ENCODE peak calls at places on chromosomes 12 and 14, in six cellular contexts. X is AG10803, A is fibroblast of lung, I is prostate gland, V is GM23338, L is left lung. P is an unnamed sample.

GRCh38 chr14:21852061-21852664 is 178.5 kb upstream of the OR4E1 start:
- DNase-seq in X (no peak), A (peak; percentile 21), I (peak; percentile 7), V (peak; percentile 82), L (no peak), P (peak; percentile 37)

GRCh38 chr14:22835505-22835904 is 880 bp upstream of the MMP14 start:
- DNase-seq in X (no peak), A (no peak), I (no peak), V (no peak), L (no peak), P (no peak)

GRCh38 chr14:65279958-65280357 is 132.6 kb upstream of the FUT8 start:
- DNase-seq in X (no peak), A (no peak), I (no peak), V (no peak), L (peak; percentile 80), P (no peak)

GRCh38 chr12:52791271-52792184 is 4.4 kb downstream of the KRT3 start:
- DNase-seq in X (peak; percentile 32), A (no peak), I (no peak), V (no peak), L (no peak), P (no peak)

GRCh38 chr14:34340226-34340625 is 121.8 kb downstream of the SPTSSA start:
- DNase-seq in X (peak; percentile 9), A (peak; percentile 79), I (no peak), V (no peak), L (no peak), P (peak; percentile 40)

GRCh38 chr12:92363295-92364146 is 217.9 kb upstream of the BTG1 start:
- DNase-seq in X (peak; percentile 53), A (peak; percentile 15), I (no peak), V (peak; percentile 2), L (no peak), P (peak; percentile 46)

GRCh38 chr12:124420972-124421674 is 126.2 kb downstream of the RFLNA start:
- DNase-seq in X (no peak), A (no peak), I (no peak), V (no peak), L (no peak), P (no peak)

GRCh38 chr12:28457785-28458184 is 267.5 kb downstream of the CCDC91 start:
- DNase-seq in X (no peak), A (no peak), I (no peak), V (no peak), L (no peak), P (no peak)

GRCh38 chr12:2550470-2551090 is 244.2 kb upstream of the FKBP4 start:
- DNase-seq in X (no peak), A (no peak), I (no peak), V (no peak), L (no peak), P (no peak)

GRCh38 chr12:75705749-75706719 is 194.6 kb upstream of the KRR1 start:
- DNase-seq in X (peak; percentile 88), A (peak; percentile 100), I (no peak), V (no peak), L (no peak), P (peak; percentile 99)

GRCh38 chr14:64870160-64870559 is 9.5 kb downstream of the SPTB start:
- DNase-seq in X (no peak), A (no peak), I (no peak), V (no peak), L (no peak), P (no peak)

GRCh38 chr14:89186850-89187376 is 230.1 kb downstream of the FOXN3 start:
- DNase-seq in X (no peak), A (no peak), I (no peak), V (no peak), L (peak; percentile 21), P (peak; percentile 15)

GRCh38 chr12:81598205-81598604 is 160.9 kb downstream of the PPFIA2 start:
- DNase-seq in X (no peak), A (no peak), I (no peak), V (no peak), L (no peak), P (no peak)

GRCh38 chr14:103030741-103031565 is 26.4 kb downstream of the CDC42BPB start:
- DNase-seq in X (peak; percentile 11), A (no peak), I (no peak), V (no peak), L (no peak), P (peak; percentile 57)

GRCh38 chr12:54390668-54391551 is 6.4 kb upstream of the ZNF385A start:
- DNase-seq in X (no peak), A (no peak), I (peak; percentile 83), V (peak; percentile 95), L (peak; percentile 86), P (no peak)

GRCh38 chr14:106837870-106838269 is 1311.5 kb downstream of the TMEM121 start:
- DNase-seq in X (no peak), A (no peak), I (no peak), V (no peak), L (no peak), P (no peak)

GRCh38 chr12:113880337-113880736 is 85.8 kb downstream of the RBM19 start:
- DNase-seq in X (no peak), A (no peak), I (no peak), V (no peak), L (no peak), P (no peak)

GRCh38 chr14:85175556-85175955 is 354.4 kb upstream of the FLRT2 start:
- DNase-seq in X (peak; percentile 69), A (peak; percentile 57), I (no peak), V (no peak), L (no peak), P (peak; percentile 76)

GRCh38 chr12:57086951-57087688 is 1.8 kb upstream of the NAB2 start:
- DNase-seq in X (peak; percentile 89), A (peak; percentile 89), I (peak; percentile 90), V (peak; percentile 85), L (peak; percentile 96), P (peak; percentile 92)

GRCh38 chr12:4037747-4038312 is 164.6 kb upstream of the PARP11 start:
- DNase-seq in X (peak; percentile 40), A (peak; percentile 68), I (peak; percentile 59), V (peak; percentile 74), L (no peak), P (peak; percentile 55)

GRCh38 chr14:51716610-51717009 is 64.9 kb downstream of the FRMD6 start:
- DNase-seq in X (peak; percentile 27), A (no peak), I (no peak), V (no peak), L (no peak), P (peak; percentile 34)

GRCh38 chr12:34346372-34347034 is 324.2 kb downstream of the ALG10 start:
- DNase-seq in X (no peak), A (no peak), I (no peak), V (no peak), L (no peak), P (no peak)

GRCh38 chr12:118436002-118436724 is 59.8 kb downstream of the SUDS3 start:
- DNase-seq in X (no peak), A (no peak), I (no peak), V (peak; percentile 83), L (no peak), P (no peak)

GRCh38 chr12:123251403-123252076 is 18.3 kb downstream of the MTRFR start:
- DNase-seq in X (no peak), A (no peak), I (no peak), V (no peak), L (peak; percentile 10), P (no peak)

GRCh38 chr14:63388766-63389431 is 70.2 kb upstream of the GPHB5 start:
- DNase-seq in X (peak; percentile 61), A (peak; percentile 69), I (peak; percentile 30), V (peak; percentile 81), L (peak; percentile 77), P (peak; percentile 63)

GRCh38 chr12:116384629-116385485 is 107.4 kb upstream of the MED13L start:
- DNase-seq in X (peak; percentile 63), A (peak; percentile 32), I (no peak), V (peak; percentile 77), L (no peak), P (peak; percentile 90)

DNA sequence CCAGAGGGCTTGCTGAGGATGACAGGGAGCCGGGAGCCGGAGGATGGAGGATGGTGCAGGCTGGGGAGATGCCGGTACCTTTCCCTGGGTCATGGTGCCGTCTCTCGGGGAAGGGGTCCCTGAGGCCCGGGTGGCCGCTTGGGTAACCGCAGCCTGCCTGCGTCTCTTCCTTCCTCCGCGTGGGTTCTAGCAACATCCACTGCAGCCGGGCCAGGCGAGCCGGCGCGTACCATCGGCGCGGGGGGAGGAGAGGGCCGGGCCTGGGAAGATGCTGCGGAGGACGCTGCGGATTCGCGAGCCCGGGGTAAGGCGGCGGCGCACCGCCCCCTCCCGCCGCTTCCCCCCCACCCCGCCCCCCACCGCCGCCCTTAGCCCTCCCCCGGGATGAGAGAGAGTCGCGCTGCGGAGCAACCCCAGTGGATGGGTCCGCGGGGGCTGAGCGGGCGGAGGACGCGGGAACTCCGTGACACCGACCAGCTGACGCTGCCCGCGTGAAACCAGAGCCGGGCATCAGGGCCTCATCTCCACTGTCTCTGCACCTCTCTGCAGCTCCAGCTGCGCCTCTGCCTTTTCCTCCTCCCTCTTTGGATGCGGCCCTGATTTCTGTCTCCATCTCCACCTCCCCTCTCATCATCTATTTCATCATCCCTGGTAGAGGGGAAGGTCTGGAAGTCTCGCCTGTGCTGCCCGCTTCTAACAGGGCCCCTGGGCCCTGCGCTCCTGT is at the start of gene FAIM2:
- DNase-seq in X (peak; percentile 73), A (peak; percentile 84), I (no peak), V (peak; percentile 64), L (peak; percentile 82), P (peak; percentile 69)
- H3K4me3 ChIP-seq in X (peak within 1 kb of the TSS; percentile 56), A (peak within 1 kb of the TSS; percentile 45), I (peak within 1 kb of the TSS; percentile 22), V (peak within 1 kb of the TSS; percentile 52), L (peak within 1 kb of the TSS; percentile 3), P (peak within 1 kb of the TSS; percentile 33)

DNA sequence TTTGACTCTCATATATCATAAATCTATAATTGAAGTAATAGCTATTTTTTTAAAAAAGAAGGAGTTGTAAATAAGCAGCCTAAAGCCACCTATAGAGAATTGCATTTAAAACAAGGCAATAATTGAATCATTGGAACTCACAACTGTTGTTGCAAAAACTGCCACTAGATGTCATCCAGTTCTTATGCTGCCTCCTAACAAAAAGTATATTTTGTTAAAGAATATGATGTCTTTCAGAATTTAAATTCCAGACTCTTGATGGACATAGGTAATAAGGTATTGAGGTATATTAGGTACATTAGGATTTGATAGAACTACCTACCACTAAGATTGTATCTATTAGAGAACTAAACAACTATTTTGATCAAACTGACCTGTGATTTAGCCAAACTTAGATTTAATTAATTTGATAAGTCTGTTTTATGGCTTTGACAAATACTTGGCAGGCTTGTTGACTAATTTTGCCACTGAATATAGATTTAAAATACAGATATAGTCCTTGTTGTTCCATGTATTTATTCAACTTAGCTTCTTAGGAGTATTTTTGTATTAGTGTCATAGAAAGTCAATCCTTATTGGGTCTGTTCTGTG is 401.4 kb downstream of the RPL10L start:
- DNase-seq in X (no peak), A (peak; percentile 6), I (no peak), V (peak; percentile 58), L (no peak), P (peak; percentile 37)
- TF ChIP-seq CTCF in X (peak; percentile 37), A (no peak), I (no peak), V (peak; percentile 87), L (peak; percentile 53), P (peak; percentile 59)

DNA sequence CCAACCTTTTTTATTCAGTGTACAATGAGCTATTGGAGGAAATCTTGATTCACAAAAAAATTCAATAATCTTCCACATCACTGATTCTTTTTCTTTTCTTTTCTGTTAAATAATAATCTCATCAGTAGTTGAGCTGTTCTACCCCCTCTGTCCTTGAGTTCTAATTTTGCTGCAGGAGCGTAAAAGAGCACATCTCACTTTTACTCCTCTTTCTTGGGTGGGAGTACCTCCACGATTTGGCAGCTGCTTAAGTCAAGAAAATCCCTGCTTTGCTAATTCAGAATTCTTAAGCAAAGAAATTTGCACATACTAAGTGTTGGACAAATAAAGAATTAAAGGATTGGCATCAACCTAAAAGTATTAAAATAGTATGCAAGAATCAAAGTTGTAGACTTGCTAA is 128.9 kb downstream of the PRKD1 start:
- DNase-seq in X (no peak), A (no peak), I (no peak), V (no peak), L (no peak), P (no peak)
- H3K4me3 ChIP-seq in X (no peak overlapping the region), A (no peak overlapping the region), I (no peak overlapping the region), V (no peak overlapping the region), L (no peak overlapping the region), P (no peak overlapping the region)

GRCh38 chr12:21659383-21659782 is 1.7 kb upstream of the LDHB start:
- DNase-seq in X (no peak), A (no peak), I (no peak), V (peak; percentile 37), L (no peak), P (no peak)
- TF ChIP-seq CTCF in X (no peak), A (no peak), I (no peak), V (peak; percentile 33), L (no peak), P (peak; percentile 8)